ENCODE peak calls at places on chromosomes 12 and 14, in six cellular contexts. One of them, this sample, is unnamed.

GRCh38 chr14:63745858-63746425 is 18.1 kb upstream of the SGPP1 start:
- DNase-seq in NB4: peak; percentile 38
- DNase-seq in Kasumi-1: no peak
- DNase-seq in GM19239: no peak
- DNase-seq in AG09309: no peak
- DNase-seq in HCT116: no peak
- DNase-seq in this sample: no peak

GRCh38 chr12:92444763-92445162 is 258.0 kb upstream of the PLEKHG7 start:
- DNase-seq in NB4: peak; percentile 73
- DNase-seq in Kasumi-1: peak; percentile 81
- DNase-seq in GM19239: no peak
- DNase-seq in AG09309: no peak
- DNase-seq in HCT116: no peak
- DNase-seq in this sample: no peak

GRCh38 chr12:50099302-50100008 is 4.4 kb upstream of the GPD1 start:
- DNase-seq in NB4: no peak
- DNase-seq in Kasumi-1: no peak
- DNase-seq in GM19239: no peak
- DNase-seq in AG09309: no peak
- DNase-seq in HCT116: no peak
- DNase-seq in this sample: peak; percentile 42

GRCh38 chr12:54215990-54216579 is 27.3 kb upstream of the SMUG1 start:
- DNase-seq in NB4: peak; percentile 57
- DNase-seq in Kasumi-1: no peak
- DNase-seq in GM19239: no peak
- DNase-seq in AG09309: no peak
- DNase-seq in HCT116: no peak
- DNase-seq in this sample: no peak

GRCh38 chr14:95196826-95197497 is 39.6 kb upstream of the DICER1 start:
- DNase-seq in NB4: no peak
- DNase-seq in Kasumi-1: no peak
- DNase-seq in GM19239: no peak
- DNase-seq in AG09309: no peak
- DNase-seq in HCT116: no peak
- DNase-seq in this sample: no peak

GRCh38 chr12:117091758-117092510 is 7.3 kb downstream of the TESC start:
- DNase-seq in NB4: no peak
- DNase-seq in Kasumi-1: no peak
- DNase-seq in GM19239: no peak
- DNase-seq in AG09309: no peak
- DNase-seq in HCT116: no peak
- DNase-seq in this sample: no peak

GRCh38 chr12:55703976-55704761 is 3.5 kb downstream of the ITGA7 start:
- DNase-seq in NB4: no peak
- DNase-seq in Kasumi-1: no peak
- DNase-seq in GM19239: no peak
- DNase-seq in AG09309: no peak
- DNase-seq in HCT116: no peak
- DNase-seq in this sample: peak; percentile 35

GRCh38 chr14:99792551-99793212 is 531 bp upstream of the EML1 start:
- DNase-seq in NB4: no peak
- DNase-seq in Kasumi-1: no peak
- DNase-seq in GM19239: no peak
- DNase-seq in AG09309: no peak
- DNase-seq in HCT116: no peak
- DNase-seq in this sample: peak; percentile 20

GRCh38 chr12:104576980-104577925 is 120.5 kb downstream of the CHST11 start:
- DNase-seq in NB4: no peak
- DNase-seq in Kasumi-1: no peak
- DNase-seq in GM19239: no peak
- DNase-seq in AG09309: no peak
- DNase-seq in HCT116: no peak
- DNase-seq in this sample: peak; percentile 79

GRCh38 chr14:31572955-31573354 is 11.8 kb downstream of the NUBPL start:
- DNase-seq in NB4: no peak
- DNase-seq in Kasumi-1: no peak
- DNase-seq in GM19239: no peak
- DNase-seq in AG09309: no peak
- DNase-seq in HCT116: no peak
- DNase-seq in this sample: no peak

GRCh38 chr12:70555081-70555480 is 82.1 kb downstream of the PTPRB start:
- DNase-seq in NB4: no peak
- DNase-seq in Kasumi-1: no peak
- DNase-seq in GM19239: no peak
- DNase-seq in AG09309: no peak
- DNase-seq in HCT116: no peak
- DNase-seq in this sample: no peak

GRCh38 chr12:92136883-92137582 is 8.6 kb downstream of the BTG1 start:
- DNase-seq in NB4: peak; percentile 78
- DNase-seq in Kasumi-1: no peak
- DNase-seq in GM19239: no peak
- DNase-seq in AG09309: peak; percentile 62
- DNase-seq in HCT116: peak; percentile 49
- DNase-seq in this sample: peak; percentile 97

GRCh38 chr14:93456356-93456755 is 25.6 kb downstream of the UNC79 start:
- DNase-seq in NB4: no peak
- DNase-seq in Kasumi-1: no peak
- DNase-seq in GM19239: no peak
- DNase-seq in AG09309: no peak
- DNase-seq in HCT116: no peak
- DNase-seq in this sample: no peak

GRCh38 chr12:46385439-46385838 is 12.9 kb upstream of the SLC38A2 start:
- DNase-seq in NB4: peak; percentile 29
- DNase-seq in Kasumi-1: no peak
- DNase-seq in GM19239: no peak
- DNase-seq in AG09309: no peak
- DNase-seq in HCT116: no peak
- DNase-seq in this sample: no peak

GRCh38 chr14:28101992-28102391 is 664.6 kb upstream of the FOXG1 start:
- DNase-seq in NB4: no peak
- DNase-seq in Kasumi-1: no peak
- DNase-seq in GM19239: no peak
- DNase-seq in AG09309: no peak
- DNase-seq in HCT116: no peak
- DNase-seq in this sample: no peak

GRCh38 chr12:108572166-108572790 is 9.9 kb downstream of the ISCU start:
- DNase-seq in NB4: no peak
- DNase-seq in Kasumi-1: no peak
- DNase-seq in GM19239: no peak
- DNase-seq in AG09309: no peak
- DNase-seq in HCT116: no peak
- DNase-seq in this sample: no peak

GRCh38 chr12:13347241-13348043 is 150.9 kb downstream of the EMP1 start:
- DNase-seq in NB4: peak; percentile 56
- DNase-seq in Kasumi-1: no peak
- DNase-seq in GM19239: no peak
- DNase-seq in AG09309: peak; percentile 51
- DNase-seq in HCT116: peak; percentile 27
- DNase-seq in this sample: peak; percentile 56

GRCh38 chr12:45729233-45730115 is at the start of gene ARID2:
- DNase-seq in NB4: peak; percentile 86
- DNase-seq in Kasumi-1: peak; percentile 72
- DNase-seq in GM19239: peak; percentile 18
- DNase-seq in AG09309: no peak
- DNase-seq in HCT116: peak; percentile 38
- DNase-seq in this sample: peak; percentile 67

GRCh38 chr14:72463291-72463866 is 430.5 kb downstream of the DPF3 start:
- DNase-seq in NB4: no peak
- DNase-seq in Kasumi-1: no peak
- DNase-seq in GM19239: no peak
- DNase-seq in AG09309: no peak
- DNase-seq in HCT116: peak; percentile 73
- DNase-seq in this sample: peak; percentile 2

GRCh38 chr12:34396861-34397590 is 374.7 kb downstream of the ALG10 start:
- DNase-seq in NB4: no peak
- DNase-seq in Kasumi-1: no peak
- DNase-seq in GM19239: no peak
- DNase-seq in AG09309: no peak
- DNase-seq in HCT116: no peak
- DNase-seq in this sample: no peak

GRCh38 chr14:71324767-71325272 is 417.6 kb downstream of the PCNX1 start:
- DNase-seq in NB4: peak; percentile 79
- DNase-seq in Kasumi-1: peak; percentile 42
- DNase-seq in GM19239: no peak
- DNase-seq in AG09309: no peak
- DNase-seq in HCT116: no peak
- DNase-seq in this sample: peak; percentile 38

GRCh38 chr12:93186131-93186530 is 191.6 kb upstream of the NUDT4 start:
- DNase-seq in NB4: peak; percentile 78
- DNase-seq in Kasumi-1: peak; percentile 28
- DNase-seq in GM19239: no peak
- DNase-seq in AG09309: no peak
- DNase-seq in HCT116: no peak
- DNase-seq in this sample: peak; percentile 53

GRCh38 chr12:26787125-26787495 is 45.9 kb downstream of the ITPR2 start:
- DNase-seq in NB4: no peak
- DNase-seq in Kasumi-1: no peak
- DNase-seq in GM19239: no peak
- DNase-seq in AG09309: no peak
- DNase-seq in HCT116: no peak
- DNase-seq in this sample: peak; percentile 83

GRCh38 chr12:109967383-109968031 is 28.7 kb downstream of the GIT2 start:
- DNase-seq in NB4: peak; percentile 38
- DNase-seq in Kasumi-1: no peak
- DNase-seq in GM19239: no peak
- DNase-seq in AG09309: no peak
- DNase-seq in HCT116: no peak
- DNase-seq in this sample: no peak

GRCh38 chr12:88854260-88854659 is 274.0 kb upstream of the KITLG start:
- DNase-seq in NB4: no peak
- DNase-seq in Kasumi-1: no peak
- DNase-seq in GM19239: no peak
- DNase-seq in AG09309: peak; percentile 67
- DNase-seq in HCT116: peak; percentile 43
- DNase-seq in this sample: peak; percentile 85

GRCh38 chr12:90067791-90068190 is 359.2 kb upstream of the ATP2B1 start:
- DNase-seq in NB4: no peak
- DNase-seq in Kasumi-1: no peak
- DNase-seq in GM19239: no peak
- DNase-seq in AG09309: no peak
- DNase-seq in HCT116: no peak
- DNase-seq in this sample: no peak